ENCODE peak calls at places on chromosomes 7 and 10, in six cellular contexts. I, R, Y, Z, C and K are unnamed samples.

GRCh38 chr10:108970016-108970415 is 953.3 kb downstream of the XPNPEP1 start:
- DNase-seq in I (no peak), R (no peak), Y (peak; percentile 23), Z (no peak), C (no peak), K (no peak)

GRCh38 chr7:149856-150636 is 42.3 kb upstream of the FAM20C start:
- DNase-seq in I (peak; percentile 11), R (peak; percentile 30), Y (no peak), Z (peak; percentile 47), C (no peak), K (peak; percentile 34)

GRCh38 chr7:833601-834258 is 1.5 kb downstream of the SUN1 start:
- DNase-seq in I (no peak), R (no peak), Y (peak; percentile 56), Z (no peak), C (no peak), K (no peak)

GRCh38 chr10:21749788-21750187 is 215.8 kb downstream of the MLLT10 start:
- DNase-seq in I (no peak), R (no peak), Y (no peak), Z (no peak), C (no peak), K (no peak)

GRCh38 chr10:123558651-123559050 is 107.5 kb upstream of the GPR26 start:
- DNase-seq in I (no peak), R (no peak), Y (no peak), Z (no peak), C (no peak), K (no peak)

GRCh38 chr7:50647286-50647980 is 82.2 kb upstream of the DDC start:
- DNase-seq in I (no peak), R (no peak), Y (no peak), Z (no peak), C (no peak), K (no peak)

GRCh38 chr7:30923009-30923773 is 11.5 kb downstream of the AQP1 start:
- DNase-seq in I (no peak), R (no peak), Y (no peak), Z (no peak), C (no peak), K (no peak)

GRCh38 chr7:157584420-157584819 is 247.6 kb downstream of the DNAJB6 start:
- DNase-seq in I (no peak), R (no peak), Y (no peak), Z (no peak), C (no peak), K (no peak)

GRCh38 chr7:40213856-40214255 is 79.1 kb downstream of the SUGCT start:
- DNase-seq in I (no peak), R (no peak), Y (no peak), Z (no peak), C (no peak), K (no peak)

GRCh38 chr7:44973610-44974401 is 5.0 kb downstream of the MYO1G start:
- DNase-seq in I (peak; percentile 53), R (no peak), Y (no peak), Z (peak; percentile 74), C (no peak), K (peak; percentile 55)

GRCh38 chr7:102140952-102141370 is 145.7 kb upstream of the SH2B2 start:
- DNase-seq in I (no peak), R (no peak), Y (no peak), Z (peak; percentile 29), C (no peak), K (no peak)

GRCh38 chr10:101588879-101589278 is 758 bp downstream of the DPCD start:
- DNase-seq in I (no peak), R (no peak), Y (peak; percentile 56), Z (peak; percentile 46), C (no peak), K (no peak)

GRCh38 chr7:151901828-151902227 is 24.9 kb upstream of the PRKAG2 start:
- DNase-seq in I (no peak), R (no peak), Y (no peak), Z (no peak), C (no peak), K (no peak)

GRCh38 chr7:96723622-96724021 is 14.0 kb upstream of the SEM1 start:
- DNase-seq in I (no peak), R (no peak), Y (peak; percentile 96), Z (no peak), C (no peak), K (no peak)

GRCh38 chr10:125883198-125883597 is 2.1 kb upstream of the DHX32 start:
- DNase-seq in I (no peak), R (no peak), Y (no peak), Z (no peak), C (no peak), K (no peak)

GRCh38 chr10:6504296-6504695 is 75.8 kb downstream of the PRKCQ start:
- DNase-seq in I (no peak), R (no peak), Y (peak; percentile 90), Z (no peak), C (no peak), K (no peak)

GRCh38 chr7:65339257-65339656 is 34.4 kb upstream of the ZNF92 start:
- DNase-seq in I (no peak), R (no peak), Y (no peak), Z (no peak), C (no peak), K (no peak)

GRCh38 chr10:77214799-77215198 is 422.8 kb downstream of the KCNMA1 start:
- DNase-seq in I (no peak), R (no peak), Y (no peak), Z (no peak), C (no peak), K (no peak)

GRCh38 chr7:130721486-130722277 is 12.3 kb downstream of the KLF14 start:
- DNase-seq in I (no peak), R (peak; percentile 63), Y (peak; percentile 73), Z (peak; percentile 84), C (peak; percentile 35), K (no peak)

GRCh38 chr7:68892211-68892610 is 706.1 kb upstream of the AUTS2 start:
- DNase-seq in I (no peak), R (no peak), Y (peak; percentile 8), Z (no peak), C (no peak), K (no peak)

GRCh38 chr7:26013551-26014083 is 138.4 kb upstream of the NFE2L3 start:
- DNase-seq in I (no peak), R (peak; percentile 85), Y (peak; percentile 79), Z (no peak), C (peak; percentile 31), K (no peak)

GRCh38 chr10:77710759-77711682 is 73.4 kb upstream of the KCNMA1 start:
- DNase-seq in I (peak; percentile 46), R (no peak), Y (peak; percentile 24), Z (peak; percentile 73), C (peak; percentile 10), K (peak; percentile 61)

GRCh38 chr10:35598379-35598778 is 6.8 kb upstream of the GJD4 start:
- DNase-seq in I (no peak), R (no peak), Y (no peak), Z (no peak), C (no peak), K (no peak)

GRCh38 chr7:2163565-2163964 is 69.2 kb downstream of the MAD1L1 start:
- DNase-seq in I (no peak), R (no peak), Y (no peak), Z (no peak), C (no peak), K (no peak)

GRCh38 chr10:16491933-16492332 is 29.7 kb downstream of the C1QL3 start:
- DNase-seq in I (no peak), R (peak; percentile 40), Y (no peak), Z (no peak), C (peak; percentile 78), K (no peak)

GRCh38 chr7:71733108-71733870 is 601.3 kb downstream of the GALNT17 start:
- DNase-seq in I (peak; percentile 27), R (peak; percentile 35), Y (peak; percentile 2), Z (peak; percentile 82), C (peak; percentile 33), K (peak; percentile 17)

GRCh38 chr10:65320256-65321026 is 1605.4 kb upstream of the LRRTM3 start:
- DNase-seq in I (no peak), R (no peak), Y (peak; percentile 12), Z (no peak), C (no peak), K (no peak)

GRCh38 chr10:35300063-35300699 is 36.1 kb upstream of the CCNY start:
- DNase-seq in I (no peak), R (no peak), Y (no peak), Z (no peak), C (no peak), K (no peak)

GRCh38 chr10:131420867-131421266 is 109.3 kb upstream of the TCERG1L start:
- DNase-seq in I (no peak), R (no peak), Y (no peak), Z (no peak), C (no peak), K (no peak)

GRCh38 chr7:2437537-2438148 is 34.2 kb downstream of the CHST12 start:
- DNase-seq in I (no peak), R (no peak), Y (no peak), Z (no peak), C (no peak), K (no peak)

GRCh38 chr7:6447589-6448210 is at the start of gene DAGLB:
- DNase-seq in I (peak; percentile 94), R (peak; percentile 94), Y (peak; percentile 83), Z (peak; percentile 93), C (peak; percentile 83), K (peak; percentile 92)

GRCh38 chr7:106720641-106721040 is 59.7 kb upstream of the CCDC71L start:
- DNase-seq in I (no peak), R (no peak), Y (no peak), Z (no peak), C (no peak), K (no peak)

GRCh38 chr10:49661291-49661856 is 18.1 kb upstream of the C10orf53 start:
- DNase-seq in I (no peak), R (no peak), Y (peak; percentile 1), Z (no peak), C (no peak), K (no peak)